ENCODE peak calls at places on chromosomes 11 and 22, in four cellular contexts. K is H1, C is transverse colon, V is upper lobe of left lung. R is an unnamed sample. For H3K4me1 and H3K27me3, the result is how much of the 10 kb centered on the place peaks cover.

GRCh38 chr22:37345863-37346514 is 63.7 kb downstream of the CYTH4 start:
- DNase-seq in K (no peak), C (peak), V (peak), R (no peak)

GRCh38 chr11:10351435-10351767 is 46.5 kb downstream of the ADM start:
- DNase-seq in K (no peak), C (peak), V (no peak), R (no peak)

GRCh38 chr22:36900880-36901279 is 12.5 kb upstream of the CSF2RB start:
- DNase-seq in K (peak), C (no peak), V (no peak), R (no peak)

GRCh38 chr11:68893282-68893681 is 10.3 kb downstream of the MRPL21 start:
- DNase-seq in K (no peak), C (no peak), V (no peak), R (no peak)

GRCh38 chr22:27149886-27150529 is 492.6 kb downstream of the MIAT start:
- DNase-seq in K (no peak), C (no peak), V (no peak), R (no peak)

GRCh38 chr11:41612415-41612814 is 153.0 kb upstream of the LRRC4C start:
- DNase-seq in K (no peak), C (no peak), V (no peak), R (no peak)

GRCh38 chr11:46666982-46667590 is 33.3 kb downstream of the ARHGAP1 start:
- DNase-seq in K (no peak), C (no peak), V (no peak), R (peak)

GRCh38 chr11:64378335-64378884 is 19.4 kb downstream of the RPS6KA4 start:
- DNase-seq in K (no peak), C (no peak), V (no peak), R (no peak)

GRCh38 chr11:60951611-60951908 is 416 bp downstream of the SLC15A3 start:
- DNase-seq in K (no peak), C (no peak), V (no peak), R (no peak)

GRCh38 chr22:47389201-47389600 is 626.8 kb downstream of the TBC1D22A start:
- DNase-seq in K (no peak), C (no peak), V (no peak), R (no peak)

GRCh38 chr11:26063915-26064314 is 268.0 kb upstream of the ANO3 start:
- DNase-seq in K (no peak), C (no peak), V (no peak), R (no peak)

GRCh38 chr11:112759418-112759817 is 201.8 kb upstream of the NCAM1 start:
- DNase-seq in K (no peak), C (no peak), V (no peak), R (no peak)

GRCh38 chr11:44047931-44048431 is at the start of gene ACCSL:
- DNase-seq in K (no peak), C (no peak), V (no peak), R (peak)

GRCh38 chr11:2511421-2512369 is 66.9 kb downstream of the KCNQ1 start:
- DNase-seq in K (no peak), C (peak), V (peak), R (peak)

GRCh38 chr11:92284558-92284957 is 59.9 kb downstream of the FAT3 start:
- DNase-seq in K (no peak), C (no peak), V (no peak), R (no peak)

GRCh38 chr11:96256213-96256580 is 86.8 kb downstream of the MAML2 start:
- DNase-seq in K (no peak), C (no peak), V (peak), R (no peak)

GRCh38 chr11:130705670-130706421 is 210.4 kb downstream of the SNX19 start:
- DNase-seq in K (no peak), C (no peak), V (peak), R (no peak)

GRCh38 chr22:50262460-50262911 is 1.0 kb upstream of the MAPK12 start:
- DNase-seq in K (no peak), C (no peak), V (no peak), R (no peak)

GRCh38 chr22:19568337-19569311 is 44.4 kb upstream of the CLDN5 start:
- DNase-seq in K (no peak), C (no peak), V (no peak), R (no peak)

GRCh38 chr11:70205049-70205725 is 2.1 kb downstream of the FADD start:
- DNase-seq in K (no peak), C (no peak), V (no peak), R (no peak)

GRCh38 chr11:18994860-18995259 is 55.6 kb upstream of the MRGPRX1 start:
- DNase-seq in K (no peak), C (no peak), V (no peak), R (no peak)

GRCh38 chr11:72397333-72397732 is 37.0 kb downstream of the CLPB start:
- DNase-seq in K (no peak), C (no peak), V (no peak), R (no peak)

GRCh38 chr11:11113676-11114075 is 239.4 kb downstream of the CSNK2A3 start:
- DNase-seq in K (no peak), C (no peak), V (no peak), R (no peak)

GRCh38 chr22:49391436-49391835 is 436.2 kb downstream of the BRD1 start:
- DNase-seq in K (no peak), C (no peak), V (no peak), R (peak)

GRCh38 chr11:84819128-84819527 is 808.0 kb downstream of the DLG2 start:
- DNase-seq in K (no peak), C (no peak), V (no peak), R (no peak)

GRCh38 chr11:124717786-124718634 is 21.7 kb upstream of the NRGN start:
- DNase-seq in K (no peak), C (no peak), V (peak), R (no peak)

GRCh38 chr11:128420277-128420676 is 167.1 kb downstream of the ETS1 start:
- DNase-seq in K (no peak), C (no peak), V (no peak), R (no peak)
- TF ChIP-seq POLR2AphosphoS5 in K (no peak), C (no peak), V (no peak), R (no peak)

DNA sequence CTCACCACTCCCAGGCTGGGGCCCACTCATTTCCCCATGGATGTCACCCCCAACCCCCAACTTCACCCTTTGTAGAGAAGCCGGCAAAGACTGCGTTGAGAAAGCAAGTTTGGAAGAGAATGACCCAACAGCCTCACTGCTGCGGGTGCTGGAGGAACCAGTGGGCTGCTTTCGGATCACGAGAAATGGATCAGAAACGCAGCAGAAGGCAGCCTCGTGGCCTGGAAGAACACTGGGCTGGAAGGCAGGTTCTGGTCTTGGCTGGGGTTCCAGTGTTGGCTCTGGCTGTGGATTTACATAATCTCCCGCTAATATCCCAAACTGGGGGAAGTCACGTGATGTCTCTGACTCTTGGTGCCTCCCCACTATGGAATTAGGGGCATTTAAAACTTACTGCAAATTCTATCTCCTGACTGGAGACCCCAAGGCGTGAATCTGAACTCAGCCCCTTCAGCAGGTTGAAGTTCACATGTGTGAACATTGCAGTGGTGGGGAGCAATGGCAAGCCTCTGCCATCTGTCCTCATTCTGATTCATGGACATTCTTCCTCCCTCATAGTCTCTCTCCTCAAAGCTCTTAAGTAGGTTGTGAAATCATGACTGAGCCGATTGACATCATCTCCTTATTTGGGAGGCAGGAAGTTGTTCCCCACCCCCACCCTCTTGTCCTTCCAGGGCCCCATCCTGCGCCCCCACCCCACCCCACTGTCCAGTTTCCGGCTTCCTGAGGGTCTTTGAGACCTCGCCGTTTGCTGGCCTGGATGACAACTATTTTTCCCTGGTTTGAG is 37.0 kb upstream of the TIMP3 start:
- DNase-seq in K (no peak), C (peak), V (no peak), R (peak)
- H3K4me1 ChIP-seq in K (under half), C (under half), V (under half), R (under half)

GRCh38 chr11:117459979-117460300 is 132.3 kb downstream of the CEP164 start:
- DNase-seq in K (no peak), C (no peak), V (no peak), R (no peak)
- H3K27me3 ChIP-seq in K (under half), C (under half), V (under half), R (under half)

GRCh38 chr11:57456960-57457642 is 3.2 kb upstream of the RTN4RL2 start:
- DNase-seq in K (no peak), C (peak), V (peak), R (peak)

GRCh38 chr11:57458060-57458409 is 2.3 kb upstream of the RTN4RL2 start:
- DNase-seq in K (no peak), C (no peak), V (no peak), R (no peak)

GRCh38 chr11:57457643-57458023 is 2.7 kb upstream of the RTN4RL2 start:
- DNase-seq in K (no peak), C (no peak), V (no peak), R (no peak)

GRCh38 chr11:57458410-57459111 is 1.8 kb upstream of the RTN4RL2 start:
- DNase-seq in K (no peak), C (peak), V (peak), R (no peak)

DNA sequence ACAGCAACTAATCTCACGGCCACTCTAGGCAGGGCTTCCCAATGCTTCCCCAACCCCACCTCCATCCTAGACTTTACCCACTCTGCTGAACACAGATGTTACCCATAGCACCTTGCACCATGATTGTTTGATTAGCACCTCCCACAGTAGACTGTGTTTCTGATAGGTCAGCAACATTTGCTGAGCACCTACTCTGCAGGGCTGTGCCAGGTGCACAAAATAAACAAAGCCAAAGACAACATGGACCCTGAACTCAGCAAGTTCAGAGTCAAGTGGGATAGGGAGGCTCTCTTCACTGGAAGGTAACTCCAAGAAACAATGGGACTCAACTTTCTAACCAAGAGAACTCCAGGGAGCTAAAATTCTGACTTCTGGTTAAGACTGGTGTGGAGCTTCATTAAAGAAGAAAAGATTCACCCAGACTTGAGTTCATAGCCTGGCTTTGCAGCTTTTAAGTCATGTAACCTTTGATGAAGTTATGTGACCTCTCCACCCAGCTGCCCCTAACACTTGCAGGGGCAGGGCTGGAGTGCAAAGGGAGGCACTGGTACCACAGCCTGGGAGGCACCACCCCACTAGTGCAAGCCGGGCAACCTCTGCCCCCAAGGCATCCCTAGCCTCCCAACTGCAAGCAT is 6.7 kb upstream of the RTN4RL2 start:
- DNase-seq in K (no peak), C (no peak), V (no peak), R (no peak)
- TF ChIP-seq POLR2AphosphoS5 in K (no peak), C (no peak), V (no peak), R (no peak)

R was measured in suprapubic skin.